ENCODE peak calls at places on chromosomes 16 and 17, in seven cellular contexts. H is EL; C is activated CD4-positive, alpha-beta T cell treated with anti-CD3 and anti-CD28 coated beads, Interleukin-2, amount 10 ng/mL, durations not matched to agents 7 days and 5 days; U is GM06990; R is kidney tubule cell; G is stimulated activated CD4-positive, alpha-beta T cell treated with anti-CD3 and anti-CD28 coated beads, Interleukin-15, amount 100 ng/mL, for 24 hours; A is fibroblast of gingiva. W is an unnamed sample.
A peak's percentile ranks its signal among the peaks of the same experiment; 100 is the strongest.

GRCh38 chr16:49828545-49829267 is 27.2 kb downstream of the ZNF423 start:
- DNase-seq in A (no peak), H (no peak), U (no peak), R (no peak), G (no peak), C (no peak), W (no peak)

GRCh38 chr17:47956818-47957590 is 679 bp downstream of the PRR15L start:
- DNase-seq in U (no peak), A (no peak), C (no peak), R (peak; percentile 30), H (no peak), G (no peak), W (no peak)

GRCh38 chr16:54177052-54177856 is 109.3 kb downstream of the IRX3 start:
- DNase-seq in U (no peak), C (no peak), G (no peak), R (no peak), H (no peak), A (no peak), W (no peak)

GRCh38 chr17:28727727-28728363 is 743 bp upstream of the NEK8 start:
- DNase-seq in R (peak; percentile 94), H (peak; percentile 72), C (peak; percentile 87), A (no peak), G (peak; percentile 96), U (peak; percentile 91), W (peak; percentile 89)

GRCh38 chr16:23679274-23679985 is 741 bp downstream of the PLK1 start:
- DNase-seq in H (peak; percentile 60), G (peak; percentile 61), A (no peak), C (peak; percentile 24), U (peak; percentile 34), R (peak; percentile 50), W (peak; percentile 51)

GRCh38 chr17:4858880-4859260 is 25.7 kb downstream of the MINK1 start:
- DNase-seq in H (peak; percentile 59), R (peak; percentile 86), U (no peak), G (no peak), A (no peak), C (no peak), W (no peak)

GRCh38 chr17:9350083-9350482 is 225.5 kb downstream of the STX8 start:
- DNase-seq in C (no peak), G (no peak), H (peak; percentile 96), U (no peak), A (peak; percentile 96), R (peak; percentile 62), W (no peak)

GRCh38 chr17:51000835-51001638 is 119.6 kb downstream of the SPAG9 start:
- DNase-seq in H (peak; percentile 62), R (peak; percentile 61), C (peak; percentile 64), U (peak; percentile 26), G (no peak), A (peak; percentile 61), W (peak; percentile 6)

GRCh38 chr17:60601443-60602384 is 1.7 kb downstream of the PPM1D start:
- DNase-seq in R (peak; percentile 79), C (peak; percentile 56), H (peak; percentile 83), U (no peak), G (peak; percentile 45), A (peak; percentile 79), W (peak; percentile 51)

GRCh38 chr17:7441202-7441705 is 1.9 kb downstream of the FGF11 start:
- DNase-seq in G (no peak), H (no peak), R (no peak), A (no peak), U (no peak), C (no peak), W (no peak)

GRCh38 chr16:54750249-54750648 is 180.4 kb upstream of the IRX5 start:
- DNase-seq in U (no peak), A (no peak), H (no peak), C (no peak), G (no peak), R (no peak), W (no peak)

GRCh38 chr17:40099627-40100418 is 566 bp downstream of the NR1D1 start:
- DNase-seq in H (peak; percentile 29), C (no peak), G (no peak), U (no peak), A (no peak), R (no peak), W (no peak)

GRCh38 chr17:9363440-9364350 is 211.9 kb downstream of the STX8 start:
- DNase-seq in H (peak; percentile 72), U (no peak), G (peak; percentile 31), A (peak; percentile 39), C (no peak), R (peak; percentile 46), W (peak; percentile 29)